ENCODE peak calls at places on chromosome 10, in eight cellular contexts. One of them, this sample, is unnamed. For H3K9me3, the result is how much of the 10 kb centered on the place peaks cover.

GRCh38 chr10:83222300-83222699 is 917.0 kb upstream of the GHITM start:
- DNase-seq in CD8-positive, alpha-beta memory T cell: no peak
- DNase-seq in heart right ventricle: no peak
- DNase-seq in breast epithelium: no peak
- DNase-seq in CD4-positive, alpha-beta T cell: no peak
- DNase-seq in adrenal gland: no peak
- DNase-seq in right cardiac atrium: peak
- DNase-seq in aorta: no peak
- DNase-seq in this sample: no peak

GRCh38 chr10:48551796-48552591 is 52.9 kb downstream of the ARHGAP22 start:
- DNase-seq in CD8-positive, alpha-beta memory T cell: no peak
- DNase-seq in adrenal gland: peak
- DNase-seq in breast epithelium: no peak
- DNase-seq in CD4-positive, alpha-beta T cell: no peak
- DNase-seq in aorta: peak
- DNase-seq in right cardiac atrium: peak
- DNase-seq in heart right ventricle: peak
- DNase-seq in this sample: peak

GRCh38 chr10:43689618-43689954 is 40.9 kb upstream of the ZNF32 start:
- DNase-seq in adrenal gland: peak
- DNase-seq in right cardiac atrium: peak
- DNase-seq in heart right ventricle: peak
- DNase-seq in breast epithelium: peak
- DNase-seq in aorta: peak
- DNase-seq in CD8-positive, alpha-beta memory T cell: peak
- DNase-seq in CD4-positive, alpha-beta T cell: no peak
- DNase-seq in this sample: peak

GRCh38 chr10:8052344-8052969 is 2.0 kb upstream of the GATA3 start:
- DNase-seq in aorta: no peak
- DNase-seq in right cardiac atrium: no peak
- DNase-seq in CD8-positive, alpha-beta memory T cell: no peak
- DNase-seq in adrenal gland: no peak
- DNase-seq in CD4-positive, alpha-beta T cell: no peak
- DNase-seq in breast epithelium: no peak
- DNase-seq in heart right ventricle: no peak
- DNase-seq in this sample: no peak

GRCh38 chr10:69835875-69836727 is 34.4 kb downstream of the COL13A1 start:
- DNase-seq in heart right ventricle: no peak
- DNase-seq in right cardiac atrium: no peak
- DNase-seq in CD4-positive, alpha-beta T cell: no peak
- DNase-seq in aorta: no peak
- DNase-seq in adrenal gland: no peak
- DNase-seq in breast epithelium: no peak
- DNase-seq in CD8-positive, alpha-beta memory T cell: no peak
- DNase-seq in this sample: no peak

GRCh38 chr10:13450078-13450477 is 78.7 kb downstream of the BEND7 start:
- DNase-seq in adrenal gland: no peak
- DNase-seq in aorta: no peak
- DNase-seq in heart right ventricle: no peak
- DNase-seq in CD4-positive, alpha-beta T cell: no peak
- DNase-seq in breast epithelium: no peak
- DNase-seq in CD8-positive, alpha-beta memory T cell: no peak
- DNase-seq in right cardiac atrium: no peak
- DNase-seq in this sample: peak

GRCh38 chr10:63720072-63720537 is 198.9 kb downstream of the REEP3 start:
- DNase-seq in breast epithelium: no peak
- DNase-seq in CD4-positive, alpha-beta T cell: peak
- DNase-seq in adrenal gland: no peak
- DNase-seq in aorta: no peak
- DNase-seq in right cardiac atrium: no peak
- DNase-seq in CD8-positive, alpha-beta memory T cell: no peak
- DNase-seq in heart right ventricle: no peak
- DNase-seq in this sample: no peak

GRCh38 chr10:33067481-33067880 is 109.5 kb upstream of the ITGB1 start:
- DNase-seq in CD8-positive, alpha-beta memory T cell: no peak
- DNase-seq in breast epithelium: no peak
- DNase-seq in heart right ventricle: no peak
- DNase-seq in aorta: no peak
- DNase-seq in CD4-positive, alpha-beta T cell: no peak
- DNase-seq in adrenal gland: no peak
- DNase-seq in right cardiac atrium: no peak
- DNase-seq in this sample: peak

GRCh38 chr10:94066411-94066810 is 72.7 kb downstream of the PLCE1 start:
- DNase-seq in breast epithelium: no peak
- DNase-seq in adrenal gland: no peak
- DNase-seq in aorta: no peak
- DNase-seq in right cardiac atrium: no peak
- DNase-seq in CD4-positive, alpha-beta T cell: no peak
- DNase-seq in CD8-positive, alpha-beta memory T cell: no peak
- DNase-seq in heart right ventricle: no peak
- DNase-seq in this sample: peak

GRCh38 chr10:43208147-43209063 is 58.5 kb downstream of the RASGEF1A start:
- DNase-seq in breast epithelium: peak
- DNase-seq in aorta: peak
- DNase-seq in right cardiac atrium: no peak
- DNase-seq in adrenal gland: peak
- DNase-seq in CD4-positive, alpha-beta T cell: no peak
- DNase-seq in CD8-positive, alpha-beta memory T cell: no peak
- DNase-seq in heart right ventricle: peak
- DNase-seq in this sample: no peak

GRCh38 chr10:108424656-108425055 is 1260.2 kb upstream of the SORCS1 start:
- DNase-seq in CD4-positive, alpha-beta T cell: no peak
- DNase-seq in adrenal gland: no peak
- DNase-seq in breast epithelium: no peak
- DNase-seq in heart right ventricle: no peak
- DNase-seq in aorta: no peak
- DNase-seq in right cardiac atrium: no peak
- DNase-seq in CD8-positive, alpha-beta memory T cell: no peak
- DNase-seq in this sample: peak

GRCh38 chr10:121154846-121155245 is 303.7 kb downstream of the WDR11 start:
- DNase-seq in aorta: no peak
- DNase-seq in adrenal gland: no peak
- DNase-seq in breast epithelium: no peak
- DNase-seq in CD8-positive, alpha-beta memory T cell: no peak
- DNase-seq in right cardiac atrium: no peak
- DNase-seq in heart right ventricle: no peak
- DNase-seq in CD4-positive, alpha-beta T cell: no peak
- DNase-seq in this sample: peak

GRCh38 chr10:124742418-124743187 is 1.6 kb downstream of the FAM53B start:
- DNase-seq in heart right ventricle: no peak
- DNase-seq in adrenal gland: no peak
- DNase-seq in breast epithelium: no peak
- DNase-seq in right cardiac atrium: peak
- DNase-seq in CD4-positive, alpha-beta T cell: no peak
- DNase-seq in CD8-positive, alpha-beta memory T cell: no peak
- DNase-seq in aorta: peak
- DNase-seq in this sample: no peak

DNA sequence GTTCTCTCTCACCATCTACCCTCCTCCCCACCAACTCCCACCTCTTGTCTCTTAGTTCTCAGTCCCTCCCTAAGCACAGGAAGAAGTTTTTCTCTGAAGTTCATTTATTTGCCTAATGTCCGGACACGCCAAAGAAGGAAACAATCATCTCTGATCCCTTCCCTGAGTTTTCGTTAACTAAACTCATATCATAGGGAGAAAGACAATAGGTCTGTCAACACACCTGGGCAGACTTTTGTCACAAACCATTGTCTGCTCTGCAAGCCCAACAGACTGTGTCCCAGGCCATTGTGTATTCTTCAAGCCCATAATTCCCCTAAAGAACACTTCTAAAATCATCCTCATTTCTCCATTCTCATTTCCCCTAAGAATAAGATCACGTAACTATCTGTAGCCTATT is 691.0 kb upstream of the MBL2 start:
- DNase-seq in aorta: no peak
- DNase-seq in heart right ventricle: no peak
- DNase-seq in adrenal gland: no peak
- DNase-seq in CD8-positive, alpha-beta memory T cell: no peak
- DNase-seq in breast epithelium: no peak
- DNase-seq in right cardiac atrium: no peak
- DNase-seq in CD4-positive, alpha-beta T cell: no peak
- DNase-seq in this sample: no peak
- H3K9me3 ChIP-seq in aorta: under half
- H3K9me3 ChIP-seq in heart right ventricle: under half
- H3K9me3 ChIP-seq in adrenal gland: under half
- H3K9me3 ChIP-seq in CD8-positive, alpha-beta memory T cell: under half
- H3K9me3 ChIP-seq in breast epithelium: under half
- H3K9me3 ChIP-seq in right cardiac atrium: under half
- H3K9me3 ChIP-seq in CD4-positive, alpha-beta T cell: under half
- H3K9me3 ChIP-seq in this sample: under half

GRCh38 chr10:131689954-131690669 is 210.7 kb upstream of the PPP2R2D start:
- DNase-seq in right cardiac atrium: no peak
- DNase-seq in CD8-positive, alpha-beta memory T cell: no peak
- DNase-seq in breast epithelium: no peak
- DNase-seq in adrenal gland: no peak
- DNase-seq in CD4-positive, alpha-beta T cell: no peak
- DNase-seq in heart right ventricle: no peak
- DNase-seq in aorta: no peak
- DNase-seq in this sample: no peak
- H3K9me3 ChIP-seq in right cardiac atrium: under half
- H3K9me3 ChIP-seq in CD8-positive, alpha-beta memory T cell: under half
- H3K9me3 ChIP-seq in breast epithelium: under half
- H3K9me3 ChIP-seq in adrenal gland: under half
- H3K9me3 ChIP-seq in CD4-positive, alpha-beta T cell: under half
- H3K9me3 ChIP-seq in heart right ventricle: under half
- H3K9me3 ChIP-seq in aorta: under half
- H3K9me3 ChIP-seq in this sample: under half

DNA sequence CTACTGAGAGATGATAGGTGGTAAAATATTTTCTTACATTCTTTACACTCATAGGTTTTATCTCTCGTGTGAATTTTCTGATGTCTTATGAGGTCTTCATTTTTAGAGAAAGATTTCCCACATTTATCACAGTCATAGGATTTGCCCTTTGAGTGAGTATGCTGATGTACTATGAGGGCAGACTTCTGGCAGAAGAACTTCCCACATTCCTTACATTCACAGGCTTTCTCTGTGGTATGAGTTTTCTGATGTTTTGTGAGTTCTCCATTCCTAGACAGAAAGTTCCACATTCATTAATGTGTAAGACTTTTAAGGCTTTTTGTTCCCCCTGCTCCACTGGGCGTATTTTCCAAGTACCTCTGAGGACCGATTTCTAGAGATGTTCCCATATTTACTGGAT is 23.5 kb downstream of the ZNF25 start:
- DNase-seq in breast epithelium: no peak
- DNase-seq in right cardiac atrium: no peak
- DNase-seq in aorta: no peak
- DNase-seq in heart right ventricle: no peak
- DNase-seq in CD8-positive, alpha-beta memory T cell: no peak
- DNase-seq in adrenal gland: no peak
- DNase-seq in CD4-positive, alpha-beta T cell: no peak
- DNase-seq in this sample: no peak
- H3K9me3 ChIP-seq in breast epithelium: under half
- H3K9me3 ChIP-seq in right cardiac atrium: under half
- H3K9me3 ChIP-seq in aorta: under half
- H3K9me3 ChIP-seq in heart right ventricle: under half
- H3K9me3 ChIP-seq in CD8-positive, alpha-beta memory T cell: under half
- H3K9me3 ChIP-seq in adrenal gland: under half
- H3K9me3 ChIP-seq in CD4-positive, alpha-beta T cell: under half
- H3K9me3 ChIP-seq in this sample: under half

DNA sequence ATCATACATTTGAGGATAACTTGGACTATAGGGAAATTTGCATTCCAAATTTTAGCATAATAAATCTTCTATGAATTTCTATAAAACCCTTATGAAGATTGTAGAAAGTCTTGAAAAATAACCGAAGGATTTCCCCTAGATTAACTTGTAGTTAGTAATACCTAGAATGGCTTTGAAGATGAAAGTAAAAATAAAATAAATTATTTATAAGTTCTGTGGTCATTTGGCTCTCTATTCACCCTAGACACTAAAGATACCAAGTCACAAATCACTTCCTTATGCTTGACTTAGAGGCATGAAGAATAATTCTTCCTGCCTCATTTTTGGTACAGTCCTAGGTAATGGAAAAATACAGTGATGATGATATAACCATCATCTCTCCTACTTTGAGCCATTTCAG is 79.3 kb downstream of the CSTF2T start:
- DNase-seq in right cardiac atrium: no peak
- DNase-seq in CD8-positive, alpha-beta memory T cell: no peak
- DNase-seq in breast epithelium: no peak
- DNase-seq in aorta: no peak
- DNase-seq in adrenal gland: no peak
- DNase-seq in heart right ventricle: no peak
- DNase-seq in CD4-positive, alpha-beta T cell: no peak
- DNase-seq in this sample: no peak
- H3K9me3 ChIP-seq in right cardiac atrium: under half
- H3K9me3 ChIP-seq in CD8-positive, alpha-beta memory T cell: under half
- H3K9me3 ChIP-seq in breast epithelium: under half
- H3K9me3 ChIP-seq in aorta: under half
- H3K9me3 ChIP-seq in adrenal gland: under half
- H3K9me3 ChIP-seq in heart right ventricle: under half
- H3K9me3 ChIP-seq in CD4-positive, alpha-beta T cell: under half
- H3K9me3 ChIP-seq in this sample: under half

GRCh38 chr10:51321968-51322367 is 247.7 kb downstream of the PRKG1 start:
- DNase-seq in heart right ventricle: no peak
- DNase-seq in CD4-positive, alpha-beta T cell: no peak
- DNase-seq in adrenal gland: no peak
- DNase-seq in right cardiac atrium: no peak
- DNase-seq in breast epithelium: no peak
- DNase-seq in aorta: no peak
- DNase-seq in CD8-positive, alpha-beta memory T cell: no peak
- DNase-seq in this sample: no peak

GRCh38 chr10:51327432-51327831 is 253.1 kb downstream of the PRKG1 start:
- DNase-seq in right cardiac atrium: no peak
- DNase-seq in CD4-positive, alpha-beta T cell: no peak
- DNase-seq in aorta: no peak
- DNase-seq in heart right ventricle: no peak
- DNase-seq in breast epithelium: no peak
- DNase-seq in adrenal gland: no peak
- DNase-seq in CD8-positive, alpha-beta memory T cell: no peak
- DNase-seq in this sample: no peak

GRCh38 chr10:51325649-51326048 is 251.4 kb downstream of the PRKG1 start:
- DNase-seq in breast epithelium: no peak
- DNase-seq in CD8-positive, alpha-beta memory T cell: no peak
- DNase-seq in heart right ventricle: no peak
- DNase-seq in right cardiac atrium: no peak
- DNase-seq in CD4-positive, alpha-beta T cell: no peak
- DNase-seq in adrenal gland: no peak
- DNase-seq in aorta: no peak
- DNase-seq in this sample: no peak

GRCh38 chr10:51321300-51321699 is 247.0 kb downstream of the PRKG1 start:
- DNase-seq in heart right ventricle: no peak
- DNase-seq in CD4-positive, alpha-beta T cell: no peak
- DNase-seq in aorta: no peak
- DNase-seq in adrenal gland: no peak
- DNase-seq in breast epithelium: no peak
- DNase-seq in CD8-positive, alpha-beta memory T cell: no peak
- DNase-seq in right cardiac atrium: no peak
- DNase-seq in this sample: no peak

GRCh38 chr10:51326174-51326573 is 251.9 kb downstream of the PRKG1 start:
- DNase-seq in breast epithelium: no peak
- DNase-seq in adrenal gland: no peak
- DNase-seq in CD8-positive, alpha-beta memory T cell: no peak
- DNase-seq in CD4-positive, alpha-beta T cell: no peak
- DNase-seq in right cardiac atrium: no peak
- DNase-seq in aorta: no peak
- DNase-seq in heart right ventricle: no peak
- DNase-seq in this sample: no peak
- H3K9me3 ChIP-seq in breast epithelium: under half
- H3K9me3 ChIP-seq in adrenal gland: under half
- H3K9me3 ChIP-seq in CD8-positive, alpha-beta memory T cell: under half
- H3K9me3 ChIP-seq in CD4-positive, alpha-beta T cell: under half
- H3K9me3 ChIP-seq in right cardiac atrium: under half
- H3K9me3 ChIP-seq in aorta: under half
- H3K9me3 ChIP-seq in heart right ventricle: under half
- H3K9me3 ChIP-seq in this sample: under half

This sample was measured in astrocyte.